ENCODE peak calls at places on chromosomes 5 and 9, in five cellular contexts. A, F, L, P and W are unnamed samples. For H3K4me1, the result is how much of the 10 kb centered on the place peaks cover.

GRCh38 chr5:171893290-171893890 is 107.8 kb downstream of the SMIM23 start:
- DNase-seq in A (no peak), F (no peak), L (no peak), P (no peak), W (no peak)

GRCh38 chr5:53364098-53364497 is 116.3 kb upstream of the FST start:
- DNase-seq in A (no peak), F (no peak), L (no peak), P (no peak), W (no peak)

GRCh38 chr5:132055808-132056609 is 4.4 kb upstream of the IL3 start:
- DNase-seq in A (no peak), F (no peak), L (no peak), P (peak), W (peak)

GRCh38 chr5:51521583-51521982 is 138.3 kb downstream of the ISL1 start:
- DNase-seq in A (no peak), F (no peak), L (no peak), P (no peak), W (no peak)

GRCh38 chr5:123809594-123810172 is 297.7 kb downstream of the CSNK1G3 start:
- DNase-seq in A (no peak), F (no peak), L (no peak), P (no peak), W (no peak)

GRCh38 chr9:89078860-89079259 is 87.6 kb downstream of the S1PR3 start:
- DNase-seq in A (no peak), F (no peak), L (no peak), P (no peak), W (no peak)

GRCh38 chr5:14806452-14806851 is 65.1 kb downstream of the ANKH start:
- DNase-seq in A (no peak), F (peak), L (peak), P (peak), W (no peak)

GRCh38 chr5:43042176-43042625 is 2.1 kb upstream of the ANXA2R start:
- DNase-seq in A (peak), F (peak), L (peak), P (peak), W (peak)

GRCh38 chr9:93642961-93643360 is 66.6 kb downstream of the PHF2 start:
- DNase-seq in A (no peak), F (no peak), L (peak), P (no peak), W (no peak)

GRCh38 chr5:68216737-68217231 is 1.2 kb downstream of the PIK3R1 start:
- DNase-seq in A (peak), F (no peak), L (peak), P (no peak), W (no peak)

GRCh38 chr9:134606951-134607733 is 34.5 kb upstream of the COL5A1 start:
- DNase-seq in A (no peak), F (no peak), L (peak), P (no peak), W (no peak)

GRCh38 chr5:156322666-156323065 is 4.3 kb upstream of the SGCD start:
- DNase-seq in A (no peak), F (no peak), L (no peak), P (no peak), W (no peak)

GRCh38 chr5:81172710-81173109 is 60.4 kb upstream of the CKMT2 start:
- DNase-seq in A (no peak), F (no peak), L (no peak), P (no peak), W (no peak)
- H3K4me1 ChIP-seq in A (under half), F (under half), L (under half), P (under half), W (under half)

GRCh38 chr9:121748080-121748479 is 96.6 kb downstream of the DAB2IP start:
- DNase-seq in A (no peak), F (no peak), L (no peak), P (no peak), W (no peak)
- H3K4me1 ChIP-seq in A (under half), F (under half), L (under half), P (half or more), W (under half)

DNA sequence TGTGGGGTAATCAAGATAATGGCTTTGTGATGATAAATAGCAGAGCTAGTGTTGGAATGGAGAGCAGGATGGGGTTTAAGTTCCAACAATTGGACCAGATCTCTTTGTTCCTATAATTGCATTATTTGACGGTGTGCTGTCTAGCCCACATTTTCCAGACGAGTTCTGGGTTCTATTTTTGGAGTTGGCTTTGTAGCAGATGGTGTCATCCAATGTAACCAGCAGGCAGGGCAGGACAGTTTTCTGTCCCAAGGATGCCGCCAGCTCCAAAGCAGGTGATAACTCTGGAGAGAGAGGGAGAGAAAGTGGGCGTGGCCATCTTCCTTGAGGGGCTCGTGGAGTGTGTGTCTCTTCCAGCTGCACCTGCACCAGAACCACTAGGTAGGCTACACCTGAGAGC is 251.3 kb downstream of the KIF4B start:
- DNase-seq in A (no peak), F (no peak), L (no peak), P (no peak), W (no peak)
- H3K4me1 ChIP-seq in A (under half), F (under half), L (under half), P (under half), W (under half)

GRCh38 chr5:87119588-87119987 is 148.1 kb upstream of the RASA1 start:
- DNase-seq in A (no peak), F (no peak), L (no peak), P (no peak), W (no peak)
- H3K4me1 ChIP-seq in A (under half), F (under half), L (under half), P (under half), W (under half)

GRCh38 chr5:159605585-159605984 is 275.3 kb upstream of the IL12B start:
- DNase-seq in A (no peak), F (no peak), L (no peak), P (no peak), W (no peak)
- H3K4me1 ChIP-seq in A (under half), F (under half), L (under half), P (under half), W (under half)